ENCODE peak calls at places on chromosomes 1 and 21, in six cellular contexts. One of them, this sample, is unnamed.

GRCh38 chr1:109089242-109090015 is 1.1 kb upstream of the TMEM167B start:
- DNase-seq in tibial artery: no peak
- DNase-seq in AG04450: no peak
- DNase-seq in prostate gland: peak; percentile 36
- DNase-seq in fibroblast of pulmonary artery: peak; percentile 77
- DNase-seq in adrenal gland: peak; percentile 70
- DNase-seq in this sample: no peak

GRCh38 chr1:87334351-87335174 is 5.9 kb downstream of the LMO4 start:
- DNase-seq in tibial artery: peak; percentile 22
- DNase-seq in AG04450: no peak
- DNase-seq in prostate gland: no peak
- DNase-seq in fibroblast of pulmonary artery: no peak
- DNase-seq in adrenal gland: peak; percentile 13
- DNase-seq in this sample: peak; percentile 26

GRCh38 chr1:34549199-34549598 is 205.6 kb upstream of the GJB5 start:
- DNase-seq in tibial artery: no peak
- DNase-seq in AG04450: no peak
- DNase-seq in prostate gland: peak; percentile 16
- DNase-seq in fibroblast of pulmonary artery: no peak
- DNase-seq in adrenal gland: peak; percentile 24
- DNase-seq in this sample: peak; percentile 27

GRCh38 chr1:154775559-154776338 is 94.3 kb downstream of the KCNN3 start:
- DNase-seq in tibial artery: no peak
- DNase-seq in AG04450: no peak
- DNase-seq in prostate gland: no peak
- DNase-seq in fibroblast of pulmonary artery: no peak
- DNase-seq in adrenal gland: no peak
- DNase-seq in this sample: no peak

GRCh38 chr1:165647517-165647916 is 16.5 kb downstream of the MGST3 start:
- DNase-seq in tibial artery: no peak
- DNase-seq in AG04450: no peak
- DNase-seq in prostate gland: no peak
- DNase-seq in fibroblast of pulmonary artery: no peak
- DNase-seq in adrenal gland: no peak
- DNase-seq in this sample: no peak

GRCh38 chr1:229019647-229020281 is 251.1 kb upstream of the RAB4A start:
- DNase-seq in tibial artery: no peak
- DNase-seq in AG04450: no peak
- DNase-seq in prostate gland: peak; percentile 39
- DNase-seq in fibroblast of pulmonary artery: no peak
- DNase-seq in adrenal gland: no peak
- DNase-seq in this sample: no peak

GRCh38 chr1:19113362-19114092 is 96.5 kb downstream of the UBR4 start:
- DNase-seq in tibial artery: no peak
- DNase-seq in AG04450: no peak
- DNase-seq in prostate gland: no peak
- DNase-seq in fibroblast of pulmonary artery: peak; percentile 52
- DNase-seq in adrenal gland: peak; percentile 10
- DNase-seq in this sample: peak; percentile 16

GRCh38 chr1:7831458-7831857 is 21.4 kb downstream of the UTS2 start:
- DNase-seq in tibial artery: no peak
- DNase-seq in AG04450: no peak
- DNase-seq in prostate gland: no peak
- DNase-seq in fibroblast of pulmonary artery: no peak
- DNase-seq in adrenal gland: no peak
- DNase-seq in this sample: no peak

GRCh38 chr1:196902344-196902743 is 14.5 kb downstream of the CFHR4 start:
- DNase-seq in tibial artery: no peak
- DNase-seq in AG04450: no peak
- DNase-seq in prostate gland: no peak
- DNase-seq in fibroblast of pulmonary artery: no peak
- DNase-seq in adrenal gland: no peak
- DNase-seq in this sample: no peak

GRCh38 chr1:32769524-32770220 is 47.5 kb downstream of the YARS1 start:
- DNase-seq in tibial artery: no peak
- DNase-seq in AG04450: no peak
- DNase-seq in prostate gland: no peak
- DNase-seq in fibroblast of pulmonary artery: peak; percentile 39
- DNase-seq in adrenal gland: peak; percentile 70
- DNase-seq in this sample: no peak

GRCh38 chr21:46057710-46058241 is 40.1 kb upstream of the COL6A2 start:
- DNase-seq in tibial artery: no peak
- DNase-seq in AG04450: no peak
- DNase-seq in prostate gland: no peak
- DNase-seq in fibroblast of pulmonary artery: no peak
- DNase-seq in adrenal gland: no peak
- DNase-seq in this sample: no peak

GRCh38 chr1:200176798-200177197 is 149.3 kb downstream of the NR5A2 start:
- DNase-seq in tibial artery: no peak
- DNase-seq in AG04450: no peak
- DNase-seq in prostate gland: no peak
- DNase-seq in fibroblast of pulmonary artery: no peak
- DNase-seq in adrenal gland: no peak
- DNase-seq in this sample: no peak

GRCh38 chr1:62688687-62689085 is 500 bp upstream of the DOCK7 start:
- DNase-seq in tibial artery: no peak
- DNase-seq in AG04450: no peak
- DNase-seq in prostate gland: peak; percentile 10
- DNase-seq in fibroblast of pulmonary artery: peak; percentile 29
- DNase-seq in adrenal gland: no peak
- DNase-seq in this sample: no peak

GRCh38 chr21:33069994-33070811 is at the start of gene OLIG1:
- DNase-seq in tibial artery: no peak
- DNase-seq in AG04450: no peak
- DNase-seq in prostate gland: peak; percentile 31
- DNase-seq in fibroblast of pulmonary artery: peak; percentile 11
- DNase-seq in adrenal gland: peak; percentile 19
- DNase-seq in this sample: peak; percentile 50

GRCh38 chr1:24411963-24412362 is 1.6 kb downstream of the STPG1 start:
- DNase-seq in tibial artery: no peak
- DNase-seq in AG04450: no peak
- DNase-seq in prostate gland: no peak
- DNase-seq in fibroblast of pulmonary artery: no peak
- DNase-seq in adrenal gland: no peak
- DNase-seq in this sample: no peak

GRCh38 chr1:24414884-24415333 is 693 bp upstream of the NIPAL3 start:
- DNase-seq in tibial artery: no peak
- DNase-seq in AG04450: no peak
- DNase-seq in prostate gland: no peak
- DNase-seq in fibroblast of pulmonary artery: no peak
- DNase-seq in adrenal gland: no peak
- DNase-seq in this sample: no peak

GRCh38 chr1:24412408-24412807 is 1.2 kb downstream of the STPG1 start:
- DNase-seq in tibial artery: no peak
- DNase-seq in AG04450: no peak
- DNase-seq in prostate gland: no peak
- DNase-seq in fibroblast of pulmonary artery: no peak
- DNase-seq in adrenal gland: no peak
- DNase-seq in this sample: no peak

GRCh38 chr1:24415334-24415909 is at the start of gene NIPAL3:
- DNase-seq in tibial artery: peak; percentile 95
- DNase-seq in AG04450: peak; percentile 98
- DNase-seq in prostate gland: peak; percentile 98
- DNase-seq in fibroblast of pulmonary artery: peak; percentile 100
- DNase-seq in adrenal gland: peak; percentile 99
- DNase-seq in this sample: peak; percentile 96

GRCh38 chr1:24413350-24414163 is at the start of gene STPG1:
- DNase-seq in tibial artery: peak; percentile 70
- DNase-seq in AG04450: peak; percentile 54
- DNase-seq in prostate gland: peak; percentile 89
- DNase-seq in fibroblast of pulmonary artery: peak; percentile 90
- DNase-seq in adrenal gland: peak; percentile 86
- DNase-seq in this sample: peak; percentile 71
- TF ChIP-seq CTCF in tibial artery: no peak
- TF ChIP-seq CTCF in AG04450: no peak
- TF ChIP-seq CTCF in prostate gland: no peak
- TF ChIP-seq CTCF in fibroblast of pulmonary artery: no peak
- TF ChIP-seq CTCF in adrenal gland: no peak
- TF ChIP-seq CTCF in this sample: no peak

DNA sequence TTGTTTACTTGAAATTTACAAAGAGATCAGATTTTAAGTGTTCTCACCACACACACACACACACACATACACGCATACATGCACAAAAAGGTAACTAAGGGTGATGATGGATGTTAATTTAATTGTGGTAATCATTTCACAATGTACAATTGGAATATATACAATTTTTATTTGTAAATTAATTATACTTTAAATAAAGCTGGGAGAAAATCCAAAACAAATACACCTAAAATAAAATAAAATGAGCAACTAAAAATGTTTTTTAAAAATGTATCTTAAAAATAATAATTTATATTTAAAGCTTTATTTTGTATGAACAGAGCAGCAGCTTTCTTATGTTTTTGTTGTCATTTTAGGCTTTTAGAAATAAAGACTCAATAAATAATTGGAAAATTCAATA is 8.2 kb upstream of the INSL5 start:
- DNase-seq in tibial artery: no peak
- DNase-seq in AG04450: no peak
- DNase-seq in prostate gland: no peak
- DNase-seq in fibroblast of pulmonary artery: no peak
- DNase-seq in adrenal gland: no peak
- DNase-seq in this sample: no peak
- TF ChIP-seq CTCF in tibial artery: no peak
- TF ChIP-seq CTCF in AG04450: no peak
- TF ChIP-seq CTCF in prostate gland: no peak
- TF ChIP-seq CTCF in fibroblast of pulmonary artery: no peak
- TF ChIP-seq CTCF in adrenal gland: no peak
- TF ChIP-seq CTCF in this sample: no peak

GRCh38 chr1:222794656-222795474 is 20.0 kb upstream of the DISP1 start:
- DNase-seq in tibial artery: no peak
- DNase-seq in AG04450: no peak
- DNase-seq in prostate gland: no peak
- DNase-seq in fibroblast of pulmonary artery: no peak
- DNase-seq in adrenal gland: no peak
- DNase-seq in this sample: no peak
- TF ChIP-seq CTCF in tibial artery: no peak
- TF ChIP-seq CTCF in AG04450: no peak
- TF ChIP-seq CTCF in prostate gland: no peak
- TF ChIP-seq CTCF in fibroblast of pulmonary artery: peak; percentile 5
- TF ChIP-seq CTCF in adrenal gland: no peak
- TF ChIP-seq CTCF in this sample: no peak

DNA sequence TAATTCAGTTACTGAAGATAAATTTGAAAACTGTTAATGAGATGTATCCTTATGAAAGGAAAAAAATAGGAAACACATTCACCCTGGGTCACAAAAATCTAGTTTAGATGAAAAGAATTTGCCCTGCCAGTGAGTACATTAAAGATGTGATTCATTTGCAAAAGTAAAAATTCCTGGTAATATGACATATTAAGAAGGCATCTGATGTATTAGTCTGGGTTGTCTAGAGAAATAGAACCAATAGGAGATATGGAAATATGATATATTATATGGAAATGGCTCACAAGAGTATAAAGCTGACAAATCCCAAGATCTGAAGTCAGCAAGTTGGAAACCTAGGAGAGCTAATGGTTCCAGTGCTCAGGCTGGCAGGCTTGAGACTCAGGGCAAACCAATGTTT is 153.8 kb downstream of the MRPL39 start:
- DNase-seq in tibial artery: no peak
- DNase-seq in AG04450: no peak
- DNase-seq in prostate gland: no peak
- DNase-seq in fibroblast of pulmonary artery: no peak
- DNase-seq in adrenal gland: no peak
- DNase-seq in this sample: no peak
- TF ChIP-seq CTCF in tibial artery: no peak
- TF ChIP-seq CTCF in AG04450: no peak
- TF ChIP-seq CTCF in prostate gland: no peak
- TF ChIP-seq CTCF in fibroblast of pulmonary artery: no peak
- TF ChIP-seq CTCF in adrenal gland: no peak
- TF ChIP-seq CTCF in this sample: no peak

GRCh38 chr1:193367863-193368262 is 181.4 kb upstream of the B3GALT2 start:
- DNase-seq in tibial artery: no peak
- DNase-seq in AG04450: no peak
- DNase-seq in prostate gland: no peak
- DNase-seq in fibroblast of pulmonary artery: no peak
- DNase-seq in adrenal gland: no peak
- DNase-seq in this sample: no peak
- TF ChIP-seq CTCF in tibial artery: no peak
- TF ChIP-seq CTCF in AG04450: no peak
- TF ChIP-seq CTCF in prostate gland: no peak
- TF ChIP-seq CTCF in fibroblast of pulmonary artery: no peak
- TF ChIP-seq CTCF in adrenal gland: no peak
- TF ChIP-seq CTCF in this sample: no peak

This sample was measured in progenitor cell of endocrine pancreas.